ENCODE peak calls at places on chromosomes 7 and 10, in four cellular contexts. B is RWPE1, D is psoas muscle, A is upper lobe of left lung. T is an unnamed sample.

GRCh38 chr10:106716375-106716774 is 448.1 kb downstream of the SORCS1 start:
- DNase-seq in A (no peak), B (no peak), D (no peak), T (no peak)

GRCh38 chr10:107924458-107924857 is 760.0 kb upstream of the SORCS1 start:
- DNase-seq in D (no peak), A (no peak), B (no peak), T (no peak)

GRCh38 chr7:13641699-13642098 is 347.8 kb downstream of the ETV1 start:
- DNase-seq in A (no peak), D (no peak), B (no peak), T (no peak)

GRCh38 chr7:44318296-44318695 is 7.1 kb downstream of the CAMK2B start:
- DNase-seq in D (no peak), B (no peak), A (no peak), T (no peak)

GRCh38 chr10:80829562-80829961 is 291.9 kb downstream of the SH2D4B start:
- DNase-seq in B (no peak), D (no peak), A (no peak), T (no peak)

GRCh38 chr10:17026686-17027485 is 102.7 kb downstream of the CUBN start:
- DNase-seq in B (peak; percentile 14), D (no peak), A (no peak), T (no peak)

GRCh38 chr7:36304099-36304425 is 85.6 kb upstream of the ANLN start:
- DNase-seq in A (no peak), B (no peak), D (no peak), T (no peak)

GRCh38 chr10:75230600-75231038 is 5.1 kb downstream of the COMTD1 start:
- DNase-seq in B (peak; percentile 82), A (no peak), D (peak; percentile 90), T (peak; percentile 67)

GRCh38 chr7:94149776-94150545 is 145.8 kb upstream of the BET1 start:
- DNase-seq in A (no peak), B (no peak), D (no peak), T (no peak)

GRCh38 chr10:7199152-7199760 is 211.6 kb downstream of the SFMBT2 start:
- DNase-seq in D (no peak), B (no peak), A (no peak), T (no peak)

GRCh38 chr7:46291601-46292150 is 370.6 kb upstream of the IGFBP3 start:
- DNase-seq in B (peak; percentile 71), A (no peak), D (no peak), T (no peak)

GRCh38 chr10:101817542-101818118 is 614 bp downstream of the OGA start:
- DNase-seq in D (peak; percentile 86), B (peak; percentile 93), A (peak; percentile 89), T (peak; percentile 83)

T was measured in HCT116.